ENCODE peak calls at places on chromosomes 12 and 14, in eight cellular contexts. Q is HCT116, F is KBM-7, M is GM23338, V is HT1080, O is Calu3, P is endothelial cell, G is posterior cingulate gyrus. Z is an unnamed sample.
A peak's percentile ranks its signal among the peaks of the same experiment; 100 is the strongest.

GRCh38 chr12:89405626-89406342 is 53.5 kb upstream of the DUSP6 start:
- DNase-seq in Q (no peak), O (no peak), P (no peak), F (no peak), M (no peak), V (no peak), G (no peak), Z (no peak)

GRCh38 chr14:73474952-73475351 is 15.8 kb upstream of the RIOX1 start:
- DNase-seq in G (no peak), M (no peak), P (no peak), V (no peak), Q (no peak), F (no peak), O (no peak), Z (no peak)

GRCh38 chr14:67875175-67876006 is 55.8 kb downstream of the RAD51B start:
- DNase-seq in G (no peak), O (no peak), Q (no peak), F (no peak), M (no peak), P (no peak), V (no peak), Z (no peak)

GRCh38 chr12:112314981-112315380 is 67.2 kb downstream of the HECTD4 start:
- DNase-seq in Q (no peak), F (no peak), G (no peak), M (no peak), P (no peak), O (no peak), V (no peak), Z (no peak)

GRCh38 chr12:65420941-65421340 is 142.5 kb downstream of the MSRB3 start:
- DNase-seq in F (no peak), O (no peak), V (no peak), Q (no peak), M (no peak), P (no peak), G (no peak), Z (peak; percentile 40)

GRCh38 chr14:33661071-33661470 is 289.8 kb downstream of the EGLN3 start:
- DNase-seq in G (no peak), O (no peak), F (no peak), M (no peak), V (no peak), P (no peak), Q (no peak), Z (no peak)

GRCh38 chr12:674272-674781 is 11.1 kb upstream of the NINJ2 start:
- DNase-seq in O (no peak), P (no peak), V (peak; percentile 66), Q (no peak), M (no peak), G (no peak), F (no peak), Z (no peak)

GRCh38 chr12:115088328-115088994 is 404.5 kb upstream of the TBX3 start:
- DNase-seq in Q (no peak), O (no peak), G (no peak), P (no peak), F (no peak), M (no peak), V (no peak), Z (peak; percentile 25)

GRCh38 chr14:53663709-53664108 is 292.9 kb downstream of the BMP4 start:
- DNase-seq in Q (peak; percentile 47), O (peak; percentile 28), M (peak; percentile 75), P (peak; percentile 29), G (peak; percentile 73), V (peak; percentile 15), F (no peak), Z (peak; percentile 41)

GRCh38 chr14:69314327-69314726 is 54.4 kb downstream of the GALNT16 start:
- DNase-seq in F (no peak), V (no peak), Q (no peak), M (no peak), G (peak; percentile 34), O (no peak), P (no peak), Z (no peak)

GRCh38 chr14:50792634-50793068 is 38.3 kb downstream of the NIN start:
- DNase-seq in M (no peak), Q (no peak), O (no peak), P (no peak), F (no peak), G (no peak), V (no peak), Z (no peak)

GRCh38 chr14:57492859-57493258 is 798 bp downstream of the CCDC198 start:
- DNase-seq in V (peak; percentile 82), G (no peak), O (peak; percentile 36), F (no peak), P (no peak), M (no peak), Q (no peak), Z (peak; percentile 54)

Z was measured in RPMI7951.